ENCODE peak calls at places on chromosome 6, in nine cellular contexts. F, V, D, U, Z, H, X, I and A are unnamed samples.

GRCh38 chr6:10446548-10446947 is 31.7 kb upstream of the TFAP2A start:
- DNase-seq in D (no peak), X (no peak), F (no peak), V (no peak), I (no peak), H (no peak), Z (no peak), U (no peak), A (no peak)

GRCh38 chr6:159830481-159831372 is 30.7 kb downstream of the PNLDC1 start:
- DNase-seq in X (no peak), F (no peak), I (no peak), U (no peak), H (no peak), Z (no peak), V (peak), D (no peak), A (no peak)

GRCh38 chr6:134114918-134115714 is 62.7 kb upstream of the SLC2A12 start:
- DNase-seq in Z (no peak), X (no peak), I (no peak), D (no peak), U (no peak), F (no peak), H (no peak), V (peak), A (no peak)

GRCh38 chr6:116450185-116450710 is 10.9 kb upstream of the CALHM6 start:
- DNase-seq in D (no peak), I (no peak), U (no peak), V (no peak), Z (no peak), F (no peak), X (no peak), H (no peak), A (no peak)

GRCh38 chr6:20870493-20870892 is 336.2 kb downstream of the CDKAL1 start:
- DNase-seq in D (no peak), U (no peak), Z (no peak), X (no peak), V (no peak), H (no peak), I (no peak), F (no peak), A (no peak)

GRCh38 chr6:16318538-16318937 is 80.2 kb downstream of the GMPR start:
- DNase-seq in Z (no peak), X (peak), F (no peak), I (peak), U (no peak), D (no peak), H (no peak), V (no peak), A (no peak)

GRCh38 chr6:30075094-30075986 is at the start of gene RNF39:
- DNase-seq in U (peak), D (peak), H (no peak), I (peak), V (peak), F (no peak), Z (no peak), X (peak), A (peak)

GRCh38 chr6:160398674-160399271 is 50.6 kb downstream of the SLC22A3 start:
- DNase-seq in U (no peak), D (no peak), X (peak), H (peak), F (no peak), I (peak), Z (no peak), V (no peak), A (no peak)

GRCh38 chr6:45265246-45265645 is 62.9 kb upstream of the RUNX2 start:
- DNase-seq in H (no peak), Z (no peak), X (no peak), D (no peak), U (no peak), F (no peak), V (no peak), I (peak), A (no peak)

GRCh38 chr6:17132967-17133366 is 31.1 kb downstream of the STMND1 start:
- DNase-seq in U (no peak), D (no peak), V (no peak), I (no peak), X (no peak), H (no peak), F (no peak), Z (no peak), A (no peak)

GRCh38 chr6:117515326-117515725 is 32.9 kb downstream of the DCBLD1 start:
- DNase-seq in F (no peak), I (no peak), D (no peak), V (no peak), Z (no peak), X (no peak), H (no peak), U (no peak), A (no peak)

GRCh38 chr6:107561325-107561724 is 71.4 kb downstream of the SOBP start:
- DNase-seq in D (no peak), I (no peak), F (no peak), U (no peak), V (peak), Z (no peak), H (no peak), X (no peak), A (peak)

GRCh38 chr6:142193621-142194020 is 46.6 kb downstream of the VTA1 start:
- DNase-seq in U (no peak), F (no peak), Z (no peak), H (no peak), D (no peak), I (no peak), X (no peak), V (no peak), A (no peak)

GRCh38 chr6:107418118-107418517 is 41.2 kb downstream of the PDSS2 start:
- DNase-seq in F (no peak), V (peak), Z (peak), X (peak), U (no peak), D (no peak), I (peak), H (peak), A (peak)

GRCh38 chr6:166672624-166673165 is 45.6 kb upstream of the RPS6KA2 start:
- DNase-seq in Z (no peak), X (no peak), I (no peak), D (peak), V (no peak), H (no peak), U (no peak), F (no peak), A (no peak)
- H3K4me3 ChIP-seq in Z (no peak), X (no peak), I (no peak), D (no peak), V (no peak), H (no peak), U (no peak), F (no peak), A (no peak)

GRCh38 chr6:63197741-63198140 is 13.5 kb upstream of the FKBP1C start:
- DNase-seq in I (no peak), D (no peak), V (no peak), F (no peak), U (no peak), X (no peak), H (no peak), Z (no peak), A (no peak)
- TF ChIP-seq EZH2phosphoT487 in I (no peak), D (no peak), V (no peak), F (no peak), U (no peak), X (no peak), H (no peak), Z (no peak), A (no peak)

DNA sequence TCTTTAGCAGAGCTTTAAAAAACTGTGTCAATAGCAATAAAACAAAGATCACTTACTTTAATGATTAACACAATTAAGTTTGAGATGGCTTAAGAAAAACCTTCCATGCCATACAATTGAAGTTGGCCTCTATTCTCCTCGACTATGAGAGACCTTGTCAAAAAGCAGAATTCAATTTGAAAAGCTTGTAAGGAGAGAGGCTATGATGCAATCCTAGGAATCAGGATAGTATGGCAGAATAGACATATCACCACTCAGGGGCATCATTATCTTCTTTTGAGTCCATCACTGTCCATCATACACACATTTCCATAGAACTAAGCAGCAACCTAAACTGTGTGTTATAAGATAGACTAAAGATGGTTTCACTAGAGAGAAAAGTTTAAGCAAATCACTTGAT is 17.2 kb downstream of the TBC1D7 start:
- DNase-seq in H (no peak), U (no peak), F (no peak), I (no peak), V (no peak), D (no peak), X (no peak), Z (no peak), A (no peak)
- H3K27ac ChIP-seq in H (no peak), U (no peak), F (no peak), I (no peak), V (no peak), D (no peak), X (no peak), Z (no peak), A (no peak)

GRCh38 chr6:114085206-114085605 is 114.3 kb upstream of the HDAC2 start:
- DNase-seq in F (no peak), I (peak), D (no peak), X (no peak), H (no peak), V (no peak), Z (no peak), U (no peak), A (no peak)
- H3K4me3 ChIP-seq in F (no peak), I (no peak), D (no peak), X (no peak), H (no peak), V (no peak), Z (no peak), U (no peak), A (no peak)